ENCODE peak calls at places on chromosome 3, in four cellular contexts. K is trophoblast cell, O is cardiac muscle cell, W is small intestine. I is an unnamed sample.

GRCh38 chr3:45491344-45491743 is 103.0 kb downstream of the LARS2 start:
- DNase-seq in O (no peak), W (no peak), K (peak; percentile 70), I (no peak)

GRCh38 chr3:95048564-95048963 is 985.7 kb downstream of the NSUN3 start:
- DNase-seq in O (no peak), W (no peak), K (no peak), I (no peak)

GRCh38 chr3:53168175-53168923 is 7.3 kb downstream of the PRKCD start:
- DNase-seq in K (no peak), W (no peak), O (no peak), I (peak; percentile 18)

GRCh38 chr3:106025151-106025722 is 156.4 kb upstream of the CBLB start:
- DNase-seq in W (no peak), O (no peak), K (no peak), I (peak; percentile 15)

GRCh38 chr3:43098761-43099160 is 7.1 kb downstream of the POMGNT2 start:
- DNase-seq in O (no peak), K (no peak), W (no peak), I (no peak)

GRCh38 chr3:177822826-177823225 is 625.5 kb upstream of the TBL1XR1 start:
- DNase-seq in K (no peak), W (no peak), O (no peak), I (no peak)

GRCh38 chr3:131260525-131260924 is 121.0 kb upstream of the NUDT16 start:
- DNase-seq in K (peak; percentile 7), O (peak; percentile 71), W (no peak), I (no peak)

GRCh38 chr3:30943206-30943605 is 48.7 kb upstream of the GADL1 start:
- DNase-seq in O (no peak), K (no peak), W (no peak), I (no peak)

GRCh38 chr3:63386568-63386967 is 108.5 kb downstream of the SYNPR start:
- DNase-seq in K (no peak), W (no peak), O (no peak), I (no peak)

GRCh38 chr3:113552851-113553250 is 20.5 kb downstream of the SIDT1 start:
- DNase-seq in K (no peak), O (no peak), W (no peak), I (no peak)

GRCh38 chr3:184355261-184356012 is 6.0 kb downstream of the CLCN2 start:
- DNase-seq in W (no peak), K (no peak), O (no peak), I (no peak)

GRCh38 chr3:128081226-128081625 is 29.0 kb downstream of the SEC61A1 start:
- DNase-seq in W (no peak), O (no peak), K (no peak), I (no peak)

GRCh38 chr3:18559323-18559972 is 134.3 kb upstream of the SATB1 start:
- DNase-seq in O (peak; percentile 32), W (peak; percentile 62), K (peak; percentile 69), I (no peak)

GRCh38 chr3:39207361-39208192 is 15.2 kb upstream of the XIRP1 start:
- DNase-seq in O (no peak), K (no peak), W (no peak), I (no peak)
- H3K27ac ChIP-seq in O (no peak overlapping the region), K (no peak overlapping the region), W (no peak overlapping the region), I (no peak overlapping the region)

GRCh38 chr3:34582054-34582453 is 783.6 kb downstream of the PDCD6IP start:
- DNase-seq in K (peak; percentile 3), O (no peak), W (no peak), I (no peak)
- H3K27ac ChIP-seq in K (no peak overlapping the region), O (no peak overlapping the region), W (no peak overlapping the region), I (no peak overlapping the region)

GRCh38 chr3:54955496-54955895 is 27.6 kb upstream of the LRTM1 start:
- DNase-seq in W (no peak), K (no peak), O (no peak), I (no peak)
- H3K27ac ChIP-seq in W (no peak overlapping the region), K (peak overlapping the region; percentile 100), O (no peak overlapping the region), I (no peak overlapping the region)

GRCh38 chr3:4533489-4534443 is 40.6 kb downstream of the ITPR1 start:
- DNase-seq in K (peak; percentile 2), O (peak; percentile 38), W (no peak), I (no peak)
- H3K27ac ChIP-seq in K (no peak overlapping the region), O (peak overlapping the region; percentile 27), W (peak overlapping the region; percentile 48), I (no peak overlapping the region)

GRCh38 chr3:49616061-49616460 is 58.1 kb upstream of the APEH start:
- DNase-seq in O (no peak), W (no peak), K (no peak), I (no peak)
- H3K27ac ChIP-seq in O (no peak overlapping the region), W (no peak overlapping the region), K (no peak overlapping the region), I (no peak overlapping the region)

DNA sequence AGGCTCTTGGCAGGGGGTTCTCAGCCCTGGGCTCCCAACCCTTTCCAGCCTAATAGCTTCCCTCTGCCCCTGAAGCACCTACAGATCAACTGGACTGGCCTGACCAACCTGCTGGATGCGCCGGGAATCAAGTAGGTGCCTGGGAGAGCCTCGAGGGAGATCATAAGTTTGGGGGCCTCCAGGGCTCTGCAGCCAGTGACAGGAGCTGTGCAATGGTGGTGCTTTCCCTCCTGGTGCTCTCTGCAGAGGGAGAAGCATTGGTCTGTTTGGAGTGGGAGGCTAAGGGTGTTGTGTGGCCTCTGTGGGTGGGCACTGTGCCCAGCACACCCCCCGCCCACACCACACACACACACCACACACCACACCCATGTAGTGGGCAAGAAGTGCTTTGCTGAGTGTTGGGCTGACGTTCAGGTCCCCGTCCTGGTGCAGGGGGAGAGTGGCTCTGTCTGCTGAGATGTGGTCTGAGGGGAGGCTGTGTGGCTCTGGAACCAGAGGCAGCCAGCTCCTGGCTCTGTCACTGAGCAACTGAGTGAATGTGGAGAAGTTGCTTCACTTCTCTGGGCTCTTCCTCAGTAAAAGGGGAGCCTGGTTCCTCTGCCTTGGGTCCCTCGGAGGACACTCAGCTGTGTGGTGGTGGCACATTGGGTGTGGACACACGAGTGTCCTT is 26.3 kb downstream of the ESYT3 start:
- DNase-seq in K (no peak), W (no peak), O (no peak), I (no peak)
- H3K27ac ChIP-seq in K (no peak overlapping the region), W (no peak overlapping the region), O (no peak overlapping the region), I (no peak overlapping the region)

I was measured in tibial nerve.